ENCODE peak calls at places on chromosome 6, in six cellular contexts. One of them, this sample, is unnamed.

GRCh38 chr6:148335582-148335981 is 7.1 kb upstream of the SASH1 start:
- DNase-seq in brain microvascular endothelial cell: peak
- DNase-seq in uterus: no peak
- DNase-seq in trophoblast cell: peak
- DNase-seq in CD8-positive, alpha-beta memory T cell: no peak
- DNase-seq in substantia nigra: no peak
- DNase-seq in this sample: no peak

GRCh38 chr6:154512214-154512613 is 1.7 kb upstream of the CNKSR3 start:
- DNase-seq in brain microvascular endothelial cell: no peak
- DNase-seq in uterus: no peak
- DNase-seq in trophoblast cell: no peak
- DNase-seq in CD8-positive, alpha-beta memory T cell: no peak
- DNase-seq in substantia nigra: no peak
- DNase-seq in this sample: no peak

GRCh38 chr6:128335963-128336362 is 184.4 kb downstream of the PTPRK start:
- DNase-seq in brain microvascular endothelial cell: no peak
- DNase-seq in uterus: no peak
- DNase-seq in trophoblast cell: no peak
- DNase-seq in CD8-positive, alpha-beta memory T cell: no peak
- DNase-seq in substantia nigra: no peak
- DNase-seq in this sample: no peak

GRCh38 chr6:56363796-56364195 is 116.4 kb upstream of the COL21A1 start:
- DNase-seq in brain microvascular endothelial cell: no peak
- DNase-seq in uterus: no peak
- DNase-seq in trophoblast cell: no peak
- DNase-seq in CD8-positive, alpha-beta memory T cell: no peak
- DNase-seq in substantia nigra: no peak
- DNase-seq in this sample: no peak

GRCh38 chr6:30163090-30163917 is at the start of gene TRIM15:
- DNase-seq in brain microvascular endothelial cell: no peak
- DNase-seq in uterus: no peak
- DNase-seq in trophoblast cell: no peak
- DNase-seq in CD8-positive, alpha-beta memory T cell: no peak
- DNase-seq in substantia nigra: no peak
- DNase-seq in this sample: no peak

GRCh38 chr6:79543886-79544285 is 6.7 kb upstream of the LCA5 start:
- DNase-seq in brain microvascular endothelial cell: no peak
- DNase-seq in uterus: no peak
- DNase-seq in trophoblast cell: no peak
- DNase-seq in CD8-positive, alpha-beta memory T cell: no peak
- DNase-seq in substantia nigra: no peak
- DNase-seq in this sample: no peak

GRCh38 chr6:72035966-72036365 is 149.6 kb downstream of the RIMS1 start:
- DNase-seq in brain microvascular endothelial cell: no peak
- DNase-seq in uterus: no peak
- DNase-seq in trophoblast cell: no peak
- DNase-seq in CD8-positive, alpha-beta memory T cell: no peak
- DNase-seq in substantia nigra: no peak
- DNase-seq in this sample: no peak

GRCh38 chr6:2264932-2265331 is 19.5 kb upstream of the GMDS start:
- DNase-seq in brain microvascular endothelial cell: peak
- DNase-seq in uterus: no peak
- DNase-seq in trophoblast cell: no peak
- DNase-seq in CD8-positive, alpha-beta memory T cell: no peak
- DNase-seq in substantia nigra: no peak
- DNase-seq in this sample: no peak

GRCh38 chr6:43779864-43780260 is 9.9 kb downstream of the VEGFA start:
- DNase-seq in brain microvascular endothelial cell: no peak
- DNase-seq in uterus: peak
- DNase-seq in trophoblast cell: no peak
- DNase-seq in CD8-positive, alpha-beta memory T cell: no peak
- DNase-seq in substantia nigra: no peak
- DNase-seq in this sample: no peak

GRCh38 chr6:37020426-37021211 is 15.2 kb downstream of the FGD2 start:
- DNase-seq in brain microvascular endothelial cell: no peak
- DNase-seq in uterus: no peak
- DNase-seq in trophoblast cell: no peak
- DNase-seq in CD8-positive, alpha-beta memory T cell: no peak
- DNase-seq in substantia nigra: no peak
- DNase-seq in this sample: no peak

GRCh38 chr6:89087881-89088280 is 7.3 kb downstream of the PNRC1 start:
- DNase-seq in brain microvascular endothelial cell: no peak
- DNase-seq in uterus: no peak
- DNase-seq in trophoblast cell: no peak
- DNase-seq in CD8-positive, alpha-beta memory T cell: no peak
- DNase-seq in substantia nigra: no peak
- DNase-seq in this sample: no peak

GRCh38 chr6:139981066-139981624 is 606.7 kb upstream of the CITED2 start:
- DNase-seq in brain microvascular endothelial cell: no peak
- DNase-seq in uterus: no peak
- DNase-seq in trophoblast cell: no peak
- DNase-seq in CD8-positive, alpha-beta memory T cell: no peak
- DNase-seq in substantia nigra: no peak
- DNase-seq in this sample: no peak

GRCh38 chr6:42729731-42730130 is 7.3 kb upstream of the PRPH2 start:
- DNase-seq in brain microvascular endothelial cell: no peak
- DNase-seq in uterus: no peak
- DNase-seq in trophoblast cell: no peak
- DNase-seq in CD8-positive, alpha-beta memory T cell: no peak
- DNase-seq in substantia nigra: no peak
- DNase-seq in this sample: no peak

GRCh38 chr6:98836025-98836961 is 1.9 kb downstream of the POU3F2 start:
- DNase-seq in brain microvascular endothelial cell: no peak
- DNase-seq in uterus: no peak
- DNase-seq in trophoblast cell: no peak
- DNase-seq in CD8-positive, alpha-beta memory T cell: no peak
- DNase-seq in substantia nigra: no peak
- DNase-seq in this sample: no peak
- H3K27ac ChIP-seq in brain microvascular endothelial cell: no peak
- H3K27ac ChIP-seq in uterus: no peak
- H3K27ac ChIP-seq in trophoblast cell: no peak
- H3K27ac ChIP-seq in CD8-positive, alpha-beta memory T cell: no peak
- H3K27ac ChIP-seq in substantia nigra: peak
- H3K27ac ChIP-seq in this sample: no peak

GRCh38 chr6:39048481-39049399 is at the start of gene GLP1R:
- DNase-seq in brain microvascular endothelial cell: no peak
- DNase-seq in uterus: no peak
- DNase-seq in trophoblast cell: no peak
- DNase-seq in CD8-positive, alpha-beta memory T cell: no peak
- DNase-seq in substantia nigra: no peak
- DNase-seq in this sample: no peak
- H3K27ac ChIP-seq in brain microvascular endothelial cell: no peak
- H3K27ac ChIP-seq in uterus: no peak
- H3K27ac ChIP-seq in trophoblast cell: no peak
- H3K27ac ChIP-seq in CD8-positive, alpha-beta memory T cell: no peak
- H3K27ac ChIP-seq in substantia nigra: no peak
- H3K27ac ChIP-seq in this sample: no peak

GRCh38 chr6:156954781-156955180 is 177.6 kb downstream of the ARID1B start:
- DNase-seq in brain microvascular endothelial cell: no peak
- DNase-seq in uterus: no peak
- DNase-seq in trophoblast cell: no peak
- DNase-seq in CD8-positive, alpha-beta memory T cell: no peak
- DNase-seq in substantia nigra: no peak
- DNase-seq in this sample: no peak

GRCh38 chr6:156952401-156952800 is 175.2 kb downstream of the ARID1B start:
- DNase-seq in brain microvascular endothelial cell: no peak
- DNase-seq in uterus: no peak
- DNase-seq in trophoblast cell: no peak
- DNase-seq in CD8-positive, alpha-beta memory T cell: no peak
- DNase-seq in substantia nigra: no peak
- DNase-seq in this sample: no peak

GRCh38 chr6:156954191-156954590 is 177.0 kb downstream of the ARID1B start:
- DNase-seq in brain microvascular endothelial cell: no peak
- DNase-seq in uterus: no peak
- DNase-seq in trophoblast cell: no peak
- DNase-seq in CD8-positive, alpha-beta memory T cell: no peak
- DNase-seq in substantia nigra: no peak
- DNase-seq in this sample: no peak

GRCh38 chr6:156953125-156953477 is 175.9 kb downstream of the ARID1B start:
- DNase-seq in brain microvascular endothelial cell: no peak
- DNase-seq in uterus: no peak
- DNase-seq in trophoblast cell: peak
- DNase-seq in CD8-positive, alpha-beta memory T cell: no peak
- DNase-seq in substantia nigra: no peak
- DNase-seq in this sample: no peak

DNA sequence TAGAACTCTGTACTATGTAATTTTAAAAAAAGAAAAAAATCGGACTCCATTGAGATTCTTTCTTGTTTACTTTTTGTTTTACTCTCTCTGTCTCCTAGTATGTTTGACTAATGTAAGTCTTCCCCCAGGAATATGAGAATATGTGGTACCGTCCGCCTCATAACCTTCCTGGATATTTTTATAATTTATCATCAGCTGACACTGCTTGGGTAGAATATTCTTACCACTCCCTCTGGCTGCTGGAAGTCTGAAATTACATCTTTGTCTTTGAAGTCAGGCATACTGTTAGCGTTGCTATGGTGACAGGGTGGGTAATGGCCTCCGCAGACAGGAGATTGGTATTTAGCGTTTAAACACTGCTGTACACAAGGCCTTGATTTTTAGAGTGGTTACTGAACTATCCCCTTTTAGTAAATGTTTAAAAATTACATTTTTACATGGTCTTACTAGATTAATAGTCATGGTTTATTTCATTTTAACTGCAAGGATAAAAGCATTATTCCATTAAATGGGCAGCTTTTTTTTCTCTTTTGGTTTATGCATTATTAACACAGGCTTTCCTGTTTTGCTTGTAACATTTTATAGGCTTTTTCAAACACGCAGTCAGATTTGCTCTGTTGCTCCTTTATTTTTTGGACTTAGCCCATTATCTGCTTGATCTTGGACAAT is 176.4 kb downstream of the ARID1B start:
- DNase-seq in brain microvascular endothelial cell: peak
- DNase-seq in uterus: no peak
- DNase-seq in trophoblast cell: peak
- DNase-seq in CD8-positive, alpha-beta memory T cell: peak
- DNase-seq in substantia nigra: no peak
- DNase-seq in this sample: no peak
- H3K27ac ChIP-seq in brain microvascular endothelial cell: peak
- H3K27ac ChIP-seq in uterus: peak
- H3K27ac ChIP-seq in trophoblast cell: no peak
- H3K27ac ChIP-seq in CD8-positive, alpha-beta memory T cell: no peak
- H3K27ac ChIP-seq in substantia nigra: no peak
- H3K27ac ChIP-seq in this sample: peak

GRCh38 chr6:85690071-85690470 is 47.4 kb upstream of the SYNCRIP start:
- DNase-seq in brain microvascular endothelial cell: no peak
- DNase-seq in uterus: no peak
- DNase-seq in trophoblast cell: no peak
- DNase-seq in CD8-positive, alpha-beta memory T cell: no peak
- DNase-seq in substantia nigra: no peak
- DNase-seq in this sample: no peak
- H3K27ac ChIP-seq in brain microvascular endothelial cell: no peak
- H3K27ac ChIP-seq in uterus: no peak
- H3K27ac ChIP-seq in trophoblast cell: no peak
- H3K27ac ChIP-seq in CD8-positive, alpha-beta memory T cell: no peak
- H3K27ac ChIP-seq in substantia nigra: no peak
- H3K27ac ChIP-seq in this sample: no peak

DNA sequence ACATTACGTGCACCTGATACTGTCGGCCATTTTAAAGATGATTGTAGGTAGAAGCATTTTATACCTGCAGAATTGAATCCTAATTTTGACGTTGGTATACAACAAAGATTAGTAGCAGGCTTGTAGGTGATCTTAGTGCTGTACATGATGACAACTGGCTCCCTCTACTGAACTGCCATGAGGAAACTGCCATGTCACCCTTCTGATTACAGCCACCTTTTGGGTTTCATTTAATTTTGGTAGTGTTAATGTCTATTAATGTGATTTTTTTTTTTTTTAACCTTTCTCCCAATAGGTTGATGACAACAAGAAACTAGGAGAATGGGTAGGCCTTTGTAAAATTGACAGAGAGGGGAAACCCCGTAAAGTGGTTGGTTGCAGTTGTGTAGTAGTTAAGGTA is 2.3 kb downstream of the RPS12 start:
- DNase-seq in brain microvascular endothelial cell: no peak
- DNase-seq in uterus: no peak
- DNase-seq in trophoblast cell: no peak
- DNase-seq in CD8-positive, alpha-beta memory T cell: no peak
- DNase-seq in substantia nigra: no peak
- DNase-seq in this sample: no peak
- H3K27ac ChIP-seq in brain microvascular endothelial cell: no peak
- H3K27ac ChIP-seq in uterus: no peak
- H3K27ac ChIP-seq in trophoblast cell: no peak
- H3K27ac ChIP-seq in CD8-positive, alpha-beta memory T cell: no peak
- H3K27ac ChIP-seq in substantia nigra: no peak
- H3K27ac ChIP-seq in this sample: no peak

DNA sequence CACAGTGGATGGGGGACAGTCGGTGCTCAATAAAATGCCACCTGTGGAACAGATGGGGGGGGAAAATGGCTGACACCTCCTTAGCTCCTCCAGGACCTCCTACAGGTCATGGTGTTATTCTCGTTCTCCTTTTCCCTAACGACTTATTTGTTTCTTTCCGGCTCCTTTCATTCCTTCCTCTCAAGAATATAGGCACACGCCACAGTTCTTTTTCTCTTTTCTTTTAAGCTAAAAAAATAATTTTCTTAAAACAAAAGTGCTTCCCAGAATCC is 1.4 kb upstream of the RNASET2 start:
- DNase-seq in brain microvascular endothelial cell: no peak
- DNase-seq in uterus: no peak
- DNase-seq in trophoblast cell: no peak
- DNase-seq in CD8-positive, alpha-beta memory T cell: no peak
- DNase-seq in substantia nigra: no peak
- DNase-seq in this sample: no peak
- H3K27ac ChIP-seq in brain microvascular endothelial cell: no peak
- H3K27ac ChIP-seq in uterus: peak
- H3K27ac ChIP-seq in trophoblast cell: no peak
- H3K27ac ChIP-seq in CD8-positive, alpha-beta memory T cell: peak
- H3K27ac ChIP-seq in substantia nigra: peak
- H3K27ac ChIP-seq in this sample: peak

DNA sequence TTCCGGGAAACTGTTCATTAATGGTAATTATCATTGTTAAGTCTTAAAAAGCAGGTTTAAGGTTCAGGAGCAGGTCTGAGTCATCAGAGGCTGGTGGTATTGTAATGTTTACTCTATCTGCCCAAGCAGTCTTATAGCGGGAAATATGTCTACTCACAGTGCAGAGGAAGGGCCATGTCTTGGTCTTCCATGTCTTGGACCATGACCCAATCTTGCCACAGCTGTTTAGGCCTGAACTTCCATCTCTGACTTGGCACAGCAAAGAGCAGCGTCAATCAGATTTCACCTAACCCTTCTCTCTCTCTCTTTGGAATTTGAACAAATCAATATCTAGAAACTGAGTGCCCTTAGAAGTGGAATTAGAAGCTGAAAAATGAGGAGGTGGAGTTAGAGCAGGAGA is 25.8 kb downstream of the SLC2A12 start:
- DNase-seq in brain microvascular endothelial cell: peak
- DNase-seq in uterus: no peak
- DNase-seq in trophoblast cell: no peak
- DNase-seq in CD8-positive, alpha-beta memory T cell: no peak
- DNase-seq in substantia nigra: no peak
- DNase-seq in this sample: no peak
- H3K27ac ChIP-seq in brain microvascular endothelial cell: no peak
- H3K27ac ChIP-seq in uterus: no peak
- H3K27ac ChIP-seq in trophoblast cell: no peak
- H3K27ac ChIP-seq in CD8-positive, alpha-beta memory T cell: no peak
- H3K27ac ChIP-seq in substantia nigra: no peak
- H3K27ac ChIP-seq in this sample: no peak